ENCODE peak calls at places on chromosome 5, in four cellular contexts. K, A, L and S are unnamed samples.

GRCh38 chr5:5605170-5605764 is 182.8 kb downstream of the ICE1 start:
- DNase-seq in L (no peak), K (no peak), A (no peak), S (no peak)

GRCh38 chr5:143573568-143574170 is 170.2 kb upstream of the NR3C1 start:
- DNase-seq in K (no peak), L (no peak), A (no peak), S (no peak)

GRCh38 chr5:133196441-133197085 is 144.8 kb downstream of the HSPA4 start:
- DNase-seq in L (no peak), A (peak; percentile 36), K (no peak), S (no peak)

GRCh38 chr5:59660737-59661136 is 232.8 kb downstream of the PDE4D start:
- DNase-seq in K (peak; percentile 22), A (no peak), L (no peak), S (no peak)

GRCh38 chr5:167952278-167952990 is 339.0 kb upstream of the WWC1 start:
- DNase-seq in A (no peak), L (no peak), K (no peak), S (no peak)

GRCh38 chr5:14854806-14855205 is 16.8 kb downstream of the ANKH start:
- DNase-seq in L (no peak), K (no peak), A (no peak), S (no peak)

GRCh38 chr5:66653380-66653779 is 57.2 kb downstream of the MAST4 start:
- DNase-seq in L (no peak), A (no peak), K (no peak), S (no peak)

GRCh38 chr5:90934091-90934719 is 375.6 kb downstream of the ADGRV1 start:
- DNase-seq in A (no peak), L (no peak), K (no peak), S (no peak)

DNA sequence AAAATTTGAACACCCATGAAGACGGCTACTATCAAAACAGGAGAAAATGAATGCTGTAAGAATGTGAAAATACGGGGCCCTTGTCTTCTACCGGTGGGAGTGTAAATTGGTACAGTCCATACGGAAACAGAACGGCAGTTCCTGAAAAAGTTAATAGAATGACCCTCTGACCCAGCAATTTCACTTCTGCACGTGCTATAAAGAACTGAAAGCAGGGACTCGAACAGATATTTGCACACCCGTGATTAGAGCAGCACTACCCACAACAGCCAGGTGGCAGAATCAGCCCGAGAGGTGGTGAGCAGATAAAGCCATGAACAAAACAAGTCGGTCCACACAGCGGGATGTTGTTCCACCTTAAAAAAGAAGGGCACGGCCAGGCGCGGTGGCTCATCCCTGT is 22.6 kb upstream of the SLC12A7 start:
- DNase-seq in K (no peak), A (no peak), L (no peak), S (no peak)
- TF ChIP-seq CTCF in K (no peak), A (no peak), L (no peak), S (no peak)

GRCh38 chr5:139659673-139660072 is 11.5 kb downstream of the CXXC5 start:
- DNase-seq in K (peak; percentile 69), A (peak; percentile 80), L (no peak), S (no peak)

GRCh38 chr5:139662617-139663016 is 14.5 kb downstream of the CXXC5 start:
- DNase-seq in L (no peak), K (no peak), A (no peak), S (no peak)

GRCh38 chr5:139660105-139660915 is 12.2 kb downstream of the CXXC5 start:
- DNase-seq in K (no peak), A (no peak), L (peak; percentile 89), S (peak; percentile 88)

GRCh38 chr5:139663207-139663606 is 15.1 kb downstream of the CXXC5 start:
- DNase-seq in K (no peak), A (no peak), L (no peak), S (no peak)

GRCh38 chr5:139660916-139661814 is 13.0 kb downstream of the CXXC5 start:
- DNase-seq in A (peak; percentile 78), L (peak; percentile 94), K (no peak), S (peak; percentile 90)
- H3K4me3 ChIP-seq in A (no peak overlapping the region), L (peak overlapping the region; percentile 2), K (no peak overlapping the region), S (peak overlapping the region; percentile 49)

GRCh38 chr5:149962040-149962439 is 1.5 kb downstream of the SLC26A2 start:
- DNase-seq in L (no peak), A (peak; percentile 78), K (peak; percentile 34), S (no peak)
- TF ChIP-seq CTCF in L (peak; percentile 43), A (peak; percentile 60), K (peak; percentile 77), S (peak; percentile 43)

DNA sequence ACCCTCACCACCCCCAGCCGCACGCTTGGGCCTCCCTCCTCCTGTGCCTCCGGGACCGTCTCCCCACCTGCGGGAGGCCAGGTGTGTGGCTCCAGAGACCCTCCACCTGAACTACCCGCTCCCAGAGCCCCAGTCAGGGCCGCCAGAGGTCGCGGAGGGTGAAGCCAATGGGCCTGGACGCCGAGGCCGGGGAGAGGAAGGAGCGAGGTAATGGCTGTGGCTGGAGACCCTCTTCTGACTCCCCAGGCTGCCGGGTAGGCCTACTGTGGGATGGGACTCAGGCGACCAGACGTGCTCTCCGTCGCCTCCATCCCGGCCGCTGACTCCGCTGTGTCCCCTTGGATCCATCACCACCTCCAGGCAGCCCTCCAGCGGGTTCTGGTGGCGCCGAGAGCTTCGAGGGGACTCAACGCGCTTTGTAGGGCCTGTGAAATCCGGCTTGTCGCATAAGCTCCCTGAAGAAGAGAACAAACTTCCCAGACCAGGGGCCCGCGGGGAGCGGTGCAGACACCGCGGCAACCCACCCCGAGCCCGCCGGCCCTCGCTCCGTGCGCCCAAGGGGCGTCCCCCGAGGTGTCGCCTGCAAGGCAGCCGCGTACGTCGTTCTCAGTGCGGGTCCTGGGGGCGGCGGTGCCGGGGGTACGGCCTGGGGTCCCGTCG is 12.6 kb downstream of the IRX2 start:
- DNase-seq in L (peak; percentile 65), A (no peak), K (no peak), S (no peak)
- H3K4me3 ChIP-seq in L (peak overlapping the region; percentile 35), A (no peak overlapping the region), K (peak overlapping the region; percentile 38), S (peak overlapping the region; percentile 58)

GRCh38 chr5:123119334-123119986 is 30.4 kb downstream of the PRDM6 start:
- DNase-seq in K (peak; percentile 72), A (no peak), L (peak; percentile 65), S (peak; percentile 49)
- TF ChIP-seq CTCF in K (peak; percentile 30), A (no peak), L (no peak), S (no peak)

GRCh38 chr5:62308439-62308838 is 2.4 kb downstream of the KIF2A start:
- DNase-seq in L (no peak), A (no peak), K (no peak), S (no peak)
- H3K4me3 ChIP-seq in L (no peak overlapping the region), A (no peak overlapping the region), K (no peak overlapping the region), S (no peak overlapping the region)

DNA sequence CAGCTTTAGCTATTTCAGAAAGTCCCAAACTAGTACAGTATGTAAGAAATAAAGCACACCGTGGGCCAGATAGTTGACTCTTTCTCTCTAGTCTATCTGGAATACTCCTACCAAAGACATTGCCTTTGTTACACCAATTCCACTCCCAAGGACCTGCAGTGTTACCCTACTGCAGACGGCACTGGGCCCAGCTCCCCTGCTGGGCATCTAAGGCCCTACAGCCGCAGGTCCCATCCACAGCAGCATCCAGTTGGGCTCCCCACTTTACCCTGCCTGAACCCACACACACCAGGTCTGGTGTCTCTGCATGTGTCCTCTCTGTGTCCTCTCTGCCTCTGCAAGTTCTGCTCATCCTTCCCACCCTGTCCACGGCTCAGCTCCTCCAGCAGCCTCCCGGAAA is 22.5 kb downstream of the TNIP1 start:
- DNase-seq in A (no peak), L (no peak), K (no peak), S (no peak)
- TF ChIP-seq CTCF in A (no peak), L (no peak), K (peak; percentile 11), S (no peak)

GRCh38 chr5:98836175-98836574 is 62.7 kb downstream of the RGMB start:
- DNase-seq in K (no peak), L (no peak), A (no peak), S (no peak)

GRCh38 chr5:98840946-98841345 is 67.5 kb downstream of the RGMB start:
- DNase-seq in K (no peak), A (no peak), L (no peak), S (no peak)

GRCh38 chr5:98843481-98843880 is 70.0 kb downstream of the RGMB start:
- DNase-seq in K (no peak), A (no peak), L (no peak), S (no peak)

GRCh38 chr5:98844865-98845264 is 71.4 kb downstream of the RGMB start:
- DNase-seq in A (no peak), L (no peak), K (no peak), S (no peak)

GRCh38 chr5:98839469-98840383 is 66.3 kb downstream of the RGMB start:
- DNase-seq in K (no peak), A (peak; percentile 55), L (peak; percentile 74), S (no peak)
- H3K4me3 ChIP-seq in K (no peak overlapping the region), A (peak overlapping the region; percentile 32), L (no peak overlapping the region), S (peak overlapping the region; percentile 44)

DNA sequence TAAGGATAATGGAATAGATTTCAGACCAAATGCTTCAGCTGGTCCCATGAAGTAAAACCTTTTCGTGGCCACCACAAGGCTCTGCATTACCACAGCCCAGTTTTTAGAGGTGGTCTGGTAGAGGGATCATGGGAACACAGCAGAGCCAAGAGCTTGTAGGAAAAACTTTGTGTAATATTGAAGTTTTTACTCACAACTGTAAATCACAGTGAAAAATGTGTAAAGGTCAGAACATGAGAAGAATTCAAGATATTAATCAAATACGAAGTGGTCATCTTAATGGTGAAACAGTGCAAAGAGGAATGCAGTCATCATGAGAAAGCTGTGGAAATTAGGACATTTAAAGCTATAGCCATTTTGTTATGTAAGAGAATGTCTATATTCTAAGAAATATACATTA is 197.5 kb downstream of the NPR3 start:
- DNase-seq in K (no peak), A (no peak), L (no peak), S (no peak)
- TF ChIP-seq CTCF in K (no peak), A (no peak), L (no peak), S (no peak)